ENCODE peak calls at places on chromosomes 5 and 9, in four cellular contexts. Z, B, D and Q are unnamed samples.

GRCh38 chr9:89404074-89404473 is 85.8 kb downstream of the SECISBP2 start:
- DNase-seq in Z (no peak), B (no peak), D (no peak), Q (no peak)

GRCh38 chr9:96279927-96280326 is 22.0 kb downstream of the HSD17B3 start:
- DNase-seq in B (no peak), Z (no peak), D (no peak), Q (no peak)

GRCh38 chr5:158725223-158725825 is 374.4 kb downstream of the EBF1 start:
- DNase-seq in Z (no peak), B (no peak), D (peak; percentile 6), Q (no peak)

GRCh38 chr5:107874810-107875209 is 204.1 kb upstream of the EFNA5 start:
- DNase-seq in D (no peak), B (no peak), Z (no peak), Q (no peak)

GRCh38 chr9:107999011-107999410 is 509.4 kb upstream of the KLF4 start:
- DNase-seq in B (no peak), Z (no peak), D (no peak), Q (no peak)

GRCh38 chr9:93582115-93582514 is 5.7 kb downstream of the PHF2 start:
- DNase-seq in Z (peak; percentile 54), B (peak; percentile 76), D (peak; percentile 61), Q (no peak)

GRCh38 chr5:32511778-32512374 is 67.3 kb upstream of the ZFR start:
- DNase-seq in Z (no peak), B (no peak), D (peak; percentile 19), Q (no peak)

GRCh38 chr5:93569295-93570164 is 11.5 kb downstream of the NR2F1-AS1 start:
- DNase-seq in D (no peak), B (no peak), Z (no peak), Q (no peak)

GRCh38 chr9:72871685-72872084 is 81.2 kb downstream of the ALDH1A1 start:
- DNase-seq in B (no peak), D (peak; percentile 56), Z (no peak), Q (no peak)

GRCh38 chr5:1343931-1344901 is 683 bp downstream of the CLPTM1L start:
- DNase-seq in B (no peak), Z (no peak), D (peak; percentile 4), Q (no peak)

GRCh38 chr9:37286530-37287175 is 135.8 kb upstream of the GRHPR start:
- DNase-seq in Z (no peak), D (no peak), B (no peak), Q (no peak)

GRCh38 chr5:159155960-159156359 is 53.4 kb downstream of the RNF145 start:
- DNase-seq in B (no peak), D (no peak), Z (no peak), Q (no peak)

GRCh38 chr9:15824310-15824709 is 271.5 kb downstream of the CCDC171 start:
- DNase-seq in D (peak; percentile 19), B (no peak), Z (no peak), Q (no peak)

GRCh38 chr5:176447538-176447981 is 625 bp upstream of the FAF2 start:
- DNase-seq in Z (no peak), B (no peak), D (peak; percentile 9), Q (no peak)

GRCh38 chr9:99851028-99851822 is 29.5 kb downstream of the NR4A3 start:
- DNase-seq in B (no peak), D (peak; percentile 12), Z (no peak), Q (no peak)

GRCh38 chr9:133786371-133786753 is 48.2 kb upstream of the SARDH start:
- DNase-seq in B (no peak), D (no peak), Z (no peak), Q (no peak)

GRCh38 chr9:29006603-29007002 is 1433.3 kb upstream of the C9orf72 start:
- DNase-seq in D (peak; percentile 52), Z (no peak), B (no peak), Q (no peak)

GRCh38 chr9:98549401-98549800 is 159.3 kb downstream of the GABBR2 start:
- DNase-seq in D (no peak), B (no peak), Z (no peak), Q (no peak)

GRCh38 chr5:116858705-116859333 is 284.2 kb upstream of the SEMA6A start:
- DNase-seq in D (no peak), B (no peak), Z (no peak), Q (no peak)

GRCh38 chr9:38000735-38001134 is 68.3 kb downstream of the SHB start:
- DNase-seq in D (no peak), B (no peak), Z (no peak), Q (no peak)

GRCh38 chr9:137295313-137296213 is 6.5 kb downstream of the NRARP start:
- DNase-seq in Z (peak; percentile 52), B (no peak), D (peak; percentile 54), Q (no peak)

DNA sequence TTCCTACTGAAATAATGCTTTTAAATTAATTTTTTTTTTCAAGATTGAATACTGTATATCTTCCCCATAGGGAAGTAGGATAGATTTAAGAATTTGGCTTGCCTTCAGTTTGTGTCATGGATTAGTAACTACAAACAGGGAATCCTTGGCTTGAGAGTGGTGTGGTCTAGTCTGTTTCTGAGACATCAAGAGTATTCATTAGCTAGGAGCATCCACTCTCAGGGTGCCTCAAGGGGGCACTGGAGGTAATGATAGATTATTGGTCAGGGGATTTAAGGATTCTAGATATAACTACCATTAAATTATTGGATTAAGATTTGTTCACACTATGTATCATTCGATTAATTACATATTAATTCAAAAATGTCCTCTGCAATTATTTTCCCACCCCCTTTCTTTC is 91.8 kb upstream of the TXNDC8 start:
- DNase-seq in B (no peak), Z (no peak), D (peak; percentile 4), Q (no peak)
- TF ChIP-seq CTCF in B (no peak), Z (no peak), D (peak; percentile 35), Q (no peak)

GRCh38 chr9:90996154-90996788 is 194.7 kb downstream of the SYK start:
- DNase-seq in B (no peak), D (no peak), Z (no peak), Q (no peak)

GRCh38 chr9:90995516-90995915 is 193.9 kb downstream of the SYK start:
- DNase-seq in Z (no peak), B (no peak), D (no peak), Q (no peak)

GRCh38 chr9:90987566-90987965 is 185.9 kb downstream of the SYK start:
- DNase-seq in D (no peak), Z (no peak), B (no peak), Q (no peak)

GRCh38 chr9:90988318-90988717 is 186.7 kb downstream of the SYK start:
- DNase-seq in Z (no peak), B (no peak), D (no peak), Q (no peak)

GRCh38 chr9:90991953-90992352 is 190.3 kb downstream of the SYK start:
- DNase-seq in B (no peak), Z (no peak), D (no peak), Q (no peak)
- H3K9me3 ChIP-seq in B (peaks cover 9% of the 10 kb centered on the region), Z (no peaks in the 10 kb centered on the region), D (no peaks in the 10 kb centered on the region), Q (no peaks in the 10 kb centered on the region)

DNA sequence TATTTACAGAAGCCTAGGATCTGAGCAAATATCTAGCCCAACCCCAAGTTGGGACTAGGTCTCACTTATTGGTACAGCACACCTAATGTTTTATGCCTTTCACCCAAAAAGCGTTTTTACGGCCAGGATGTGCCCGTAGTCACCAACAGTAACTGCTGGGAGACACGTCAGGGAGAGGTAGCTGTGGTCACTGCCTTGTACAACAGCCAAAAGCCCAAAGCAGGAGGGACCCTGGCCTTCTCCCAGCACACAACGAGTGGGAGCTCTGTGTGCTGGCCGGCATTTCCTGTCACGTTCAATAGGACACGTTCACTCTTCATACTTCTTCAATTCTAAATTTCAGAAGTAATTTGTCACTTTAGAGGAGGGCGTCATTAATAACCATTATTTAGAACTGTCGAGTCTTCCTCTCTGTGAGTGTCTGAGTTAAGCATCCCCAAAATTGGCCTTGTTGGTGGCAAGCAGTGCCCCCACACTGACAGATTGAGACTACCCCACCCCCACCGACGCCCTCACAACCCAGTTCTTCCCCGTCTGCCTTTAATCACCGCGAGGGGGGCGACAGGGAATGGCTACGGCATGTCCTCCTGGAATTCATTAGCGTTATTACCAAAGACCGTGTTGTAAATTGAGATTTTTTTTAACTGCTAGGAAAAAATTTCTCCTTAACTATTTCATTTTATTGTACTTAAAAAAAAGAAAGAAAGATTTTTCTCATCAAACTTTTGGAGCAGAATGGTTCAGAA is 80.7 kb downstream of the MVB12B start:
- DNase-seq in D (no peak), B (no peak), Z (no peak), Q (no peak)
- H3K27ac ChIP-seq in D (no peak overlapping the region), B (no peak overlapping the region), Z (no peak overlapping the region), Q (no peak overlapping the region)

DNA sequence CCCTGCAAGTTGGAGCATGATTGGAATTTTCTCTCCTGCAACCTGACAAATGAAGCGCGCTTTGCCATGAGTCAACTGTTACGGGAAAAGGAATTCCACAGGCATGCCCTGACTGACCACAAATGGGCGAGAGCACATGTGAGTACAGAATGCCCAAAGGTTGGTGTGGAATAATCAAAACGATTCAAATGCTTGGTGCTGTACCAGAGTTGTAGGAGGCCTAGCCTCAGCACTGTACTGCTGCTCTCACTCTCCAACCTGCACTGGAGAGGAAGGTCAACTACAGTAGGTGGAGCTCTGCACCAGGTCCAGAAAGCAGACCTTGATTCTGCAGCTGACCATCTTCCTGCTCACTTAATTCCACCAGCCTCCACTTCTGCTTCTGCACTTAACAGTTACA is 406.9 kb upstream of the ACTBL2 start:
- DNase-seq in Z (no peak), D (no peak), B (no peak), Q (no peak)
- TF ChIP-seq CTCF in Z (no peak), D (no peak), B (no peak), Q (no peak)